ENCODE peak calls at places on chromosomes 7 and 10, in six cellular contexts. One of them, this sample, is unnamed.

GRCh38 chr7:100435401-100436304 is 644 bp downstream of the PPP1R35 start:
- DNase-seq in NCI-H510A: no peak
- DNase-seq in activated CD8-positive, alpha-beta memory T cell treated with anti-CD3 and anti-CD28 coated beads, Interleukin-2, amount 50 U/mL, for 48 hours: peak
- DNase-seq in HTR-8/SVneo: no peak
- DNase-seq in sigmoid colon: peak
- DNase-seq in caudate nucleus: no peak
- DNase-seq in this sample: peak

GRCh38 chr7:27712217-27712616 is 27.7 kb upstream of the TAX1BP1 start:
- DNase-seq in NCI-H510A: no peak
- DNase-seq in activated CD8-positive, alpha-beta memory T cell treated with anti-CD3 and anti-CD28 coated beads, Interleukin-2, amount 50 U/mL, for 48 hours: no peak
- DNase-seq in HTR-8/SVneo: no peak
- DNase-seq in sigmoid colon: no peak
- DNase-seq in caudate nucleus: no peak
- DNase-seq in this sample: no peak

GRCh38 chr10:59688921-59689351 is 20.7 kb downstream of the SLC16A9 start:
- DNase-seq in NCI-H510A: no peak
- DNase-seq in activated CD8-positive, alpha-beta memory T cell treated with anti-CD3 and anti-CD28 coated beads, Interleukin-2, amount 50 U/mL, for 48 hours: no peak
- DNase-seq in HTR-8/SVneo: no peak
- DNase-seq in sigmoid colon: no peak
- DNase-seq in caudate nucleus: no peak
- DNase-seq in this sample: no peak

GRCh38 chr10:112768121-112768520 is 181.9 kb upstream of the TCF7L2 start:
- DNase-seq in NCI-H510A: no peak
- DNase-seq in activated CD8-positive, alpha-beta memory T cell treated with anti-CD3 and anti-CD28 coated beads, Interleukin-2, amount 50 U/mL, for 48 hours: no peak
- DNase-seq in HTR-8/SVneo: no peak
- DNase-seq in sigmoid colon: no peak
- DNase-seq in caudate nucleus: no peak
- DNase-seq in this sample: peak

GRCh38 chr7:88254721-88255120 is 34.9 kb upstream of the SRI start:
- DNase-seq in NCI-H510A: no peak
- DNase-seq in activated CD8-positive, alpha-beta memory T cell treated with anti-CD3 and anti-CD28 coated beads, Interleukin-2, amount 50 U/mL, for 48 hours: no peak
- DNase-seq in HTR-8/SVneo: no peak
- DNase-seq in sigmoid colon: no peak
- DNase-seq in caudate nucleus: no peak
- DNase-seq in this sample: no peak

GRCh38 chr10:48685731-48686130 is 1.1 kb downstream of the WDFY4 start:
- DNase-seq in NCI-H510A: no peak
- DNase-seq in activated CD8-positive, alpha-beta memory T cell treated with anti-CD3 and anti-CD28 coated beads, Interleukin-2, amount 50 U/mL, for 48 hours: no peak
- DNase-seq in HTR-8/SVneo: no peak
- DNase-seq in sigmoid colon: no peak
- DNase-seq in caudate nucleus: no peak
- DNase-seq in this sample: no peak

GRCh38 chr7:51340936-51341335 is 24.3 kb upstream of the COBL start:
- DNase-seq in NCI-H510A: no peak
- DNase-seq in activated CD8-positive, alpha-beta memory T cell treated with anti-CD3 and anti-CD28 coated beads, Interleukin-2, amount 50 U/mL, for 48 hours: no peak
- DNase-seq in HTR-8/SVneo: no peak
- DNase-seq in sigmoid colon: no peak
- DNase-seq in caudate nucleus: no peak
- DNase-seq in this sample: no peak

GRCh38 chr10:70866424-70866823 is 21.9 kb downstream of the PCBD1 start:
- DNase-seq in NCI-H510A: no peak
- DNase-seq in activated CD8-positive, alpha-beta memory T cell treated with anti-CD3 and anti-CD28 coated beads, Interleukin-2, amount 50 U/mL, for 48 hours: no peak
- DNase-seq in HTR-8/SVneo: no peak
- DNase-seq in sigmoid colon: no peak
- DNase-seq in caudate nucleus: no peak
- DNase-seq in this sample: no peak

GRCh38 chr7:103843689-103844480 is 145.6 kb downstream of the RELN start:
- DNase-seq in NCI-H510A: no peak
- DNase-seq in activated CD8-positive, alpha-beta memory T cell treated with anti-CD3 and anti-CD28 coated beads, Interleukin-2, amount 50 U/mL, for 48 hours: no peak
- DNase-seq in HTR-8/SVneo: no peak
- DNase-seq in sigmoid colon: no peak
- DNase-seq in caudate nucleus: no peak
- DNase-seq in this sample: no peak

GRCh38 chr7:88218836-88219605 is 817 bp downstream of the SRI start:
- DNase-seq in NCI-H510A: peak
- DNase-seq in activated CD8-positive, alpha-beta memory T cell treated with anti-CD3 and anti-CD28 coated beads, Interleukin-2, amount 50 U/mL, for 48 hours: peak
- DNase-seq in HTR-8/SVneo: peak
- DNase-seq in sigmoid colon: peak
- DNase-seq in caudate nucleus: no peak
- DNase-seq in this sample: peak

GRCh38 chr10:8056891-8057331 is 2.4 kb downstream of the GATA3 start:
- DNase-seq in NCI-H510A: no peak
- DNase-seq in activated CD8-positive, alpha-beta memory T cell treated with anti-CD3 and anti-CD28 coated beads, Interleukin-2, amount 50 U/mL, for 48 hours: no peak
- DNase-seq in HTR-8/SVneo: no peak
- DNase-seq in sigmoid colon: no peak
- DNase-seq in caudate nucleus: no peak
- DNase-seq in this sample: no peak

GRCh38 chr10:129028425-129028824 is 438.6 kb upstream of the MGMT start:
- DNase-seq in NCI-H510A: no peak
- DNase-seq in activated CD8-positive, alpha-beta memory T cell treated with anti-CD3 and anti-CD28 coated beads, Interleukin-2, amount 50 U/mL, for 48 hours: no peak
- DNase-seq in HTR-8/SVneo: no peak
- DNase-seq in sigmoid colon: no peak
- DNase-seq in caudate nucleus: no peak
- DNase-seq in this sample: no peak

GRCh38 chr10:63268139-63268797 is 135.1 kb downstream of the NRBF2 start:
- DNase-seq in NCI-H510A: no peak
- DNase-seq in activated CD8-positive, alpha-beta memory T cell treated with anti-CD3 and anti-CD28 coated beads, Interleukin-2, amount 50 U/mL, for 48 hours: no peak
- DNase-seq in HTR-8/SVneo: no peak
- DNase-seq in sigmoid colon: no peak
- DNase-seq in caudate nucleus: no peak
- DNase-seq in this sample: no peak

GRCh38 chr7:157602156-157602555 is 265.4 kb downstream of the DNAJB6 start:
- DNase-seq in NCI-H510A: no peak
- DNase-seq in activated CD8-positive, alpha-beta memory T cell treated with anti-CD3 and anti-CD28 coated beads, Interleukin-2, amount 50 U/mL, for 48 hours: no peak
- DNase-seq in HTR-8/SVneo: no peak
- DNase-seq in sigmoid colon: peak
- DNase-seq in caudate nucleus: no peak
- DNase-seq in this sample: no peak

GRCh38 chr7:23377134-23377533 is 78.0 kb downstream of the MALSU1 start:
- DNase-seq in NCI-H510A: no peak
- DNase-seq in activated CD8-positive, alpha-beta memory T cell treated with anti-CD3 and anti-CD28 coated beads, Interleukin-2, amount 50 U/mL, for 48 hours: no peak
- DNase-seq in HTR-8/SVneo: no peak
- DNase-seq in sigmoid colon: no peak
- DNase-seq in caudate nucleus: no peak
- DNase-seq in this sample: no peak

GRCh38 chr7:3922175-3922635 is 621.2 kb downstream of the SDK1 start:
- DNase-seq in NCI-H510A: no peak
- DNase-seq in activated CD8-positive, alpha-beta memory T cell treated with anti-CD3 and anti-CD28 coated beads, Interleukin-2, amount 50 U/mL, for 48 hours: no peak
- DNase-seq in HTR-8/SVneo: peak
- DNase-seq in sigmoid colon: no peak
- DNase-seq in caudate nucleus: no peak
- DNase-seq in this sample: peak

GRCh38 chr10:116470071-116470470 is 42.4 kb downstream of the PNLIPRP3 start:
- DNase-seq in NCI-H510A: no peak
- DNase-seq in activated CD8-positive, alpha-beta memory T cell treated with anti-CD3 and anti-CD28 coated beads, Interleukin-2, amount 50 U/mL, for 48 hours: no peak
- DNase-seq in HTR-8/SVneo: no peak
- DNase-seq in sigmoid colon: no peak
- DNase-seq in caudate nucleus: no peak
- DNase-seq in this sample: no peak

GRCh38 chr10:57807906-57808305 is 459.8 kb downstream of the IPMK start:
- DNase-seq in NCI-H510A: no peak
- DNase-seq in activated CD8-positive, alpha-beta memory T cell treated with anti-CD3 and anti-CD28 coated beads, Interleukin-2, amount 50 U/mL, for 48 hours: no peak
- DNase-seq in HTR-8/SVneo: no peak
- DNase-seq in sigmoid colon: no peak
- DNase-seq in caudate nucleus: no peak
- DNase-seq in this sample: no peak

GRCh38 chr10:102583435-102584417 is 60.6 kb upstream of the TRIM8 start:
- DNase-seq in NCI-H510A: peak
- DNase-seq in activated CD8-positive, alpha-beta memory T cell treated with anti-CD3 and anti-CD28 coated beads, Interleukin-2, amount 50 U/mL, for 48 hours: peak
- DNase-seq in HTR-8/SVneo: peak
- DNase-seq in sigmoid colon: peak
- DNase-seq in caudate nucleus: peak
- DNase-seq in this sample: peak

GRCh38 chr10:3805227-3805790 is 20.3 kb upstream of the KLF6 start:
- DNase-seq in NCI-H510A: no peak
- DNase-seq in activated CD8-positive, alpha-beta memory T cell treated with anti-CD3 and anti-CD28 coated beads, Interleukin-2, amount 50 U/mL, for 48 hours: no peak
- DNase-seq in HTR-8/SVneo: no peak
- DNase-seq in sigmoid colon: no peak
- DNase-seq in caudate nucleus: no peak
- DNase-seq in this sample: peak

GRCh38 chr10:73591935-73592699 is 975 bp upstream of the USP54 start:
- DNase-seq in NCI-H510A: peak
- DNase-seq in activated CD8-positive, alpha-beta memory T cell treated with anti-CD3 and anti-CD28 coated beads, Interleukin-2, amount 50 U/mL, for 48 hours: no peak
- DNase-seq in HTR-8/SVneo: no peak
- DNase-seq in sigmoid colon: peak
- DNase-seq in caudate nucleus: peak
- DNase-seq in this sample: peak

GRCh38 chr10:89591796-89592271 is 53.2 kb downstream of the PANK1 start:
- DNase-seq in NCI-H510A: no peak
- DNase-seq in activated CD8-positive, alpha-beta memory T cell treated with anti-CD3 and anti-CD28 coated beads, Interleukin-2, amount 50 U/mL, for 48 hours: no peak
- DNase-seq in HTR-8/SVneo: no peak
- DNase-seq in sigmoid colon: no peak
- DNase-seq in caudate nucleus: no peak
- DNase-seq in this sample: no peak

GRCh38 chr7:5780801-5781496 is 514 bp downstream of the RNF216 start:
- DNase-seq in NCI-H510A: no peak
- DNase-seq in activated CD8-positive, alpha-beta memory T cell treated with anti-CD3 and anti-CD28 coated beads, Interleukin-2, amount 50 U/mL, for 48 hours: peak
- DNase-seq in HTR-8/SVneo: no peak
- DNase-seq in sigmoid colon: peak
- DNase-seq in caudate nucleus: no peak
- DNase-seq in this sample: peak

GRCh38 chr7:91942312-91942711 is 1.6 kb downstream of the AKAP9 start:
- DNase-seq in NCI-H510A: no peak
- DNase-seq in activated CD8-positive, alpha-beta memory T cell treated with anti-CD3 and anti-CD28 coated beads, Interleukin-2, amount 50 U/mL, for 48 hours: no peak
- DNase-seq in HTR-8/SVneo: no peak
- DNase-seq in sigmoid colon: no peak
- DNase-seq in caudate nucleus: no peak
- DNase-seq in this sample: no peak

GRCh38 chr10:44032216-44032615 is 352.7 kb downstream of the CXCL12 start:
- DNase-seq in NCI-H510A: no peak
- DNase-seq in activated CD8-positive, alpha-beta memory T cell treated with anti-CD3 and anti-CD28 coated beads, Interleukin-2, amount 50 U/mL, for 48 hours: no peak
- DNase-seq in HTR-8/SVneo: no peak
- DNase-seq in sigmoid colon: no peak
- DNase-seq in caudate nucleus: no peak
- DNase-seq in this sample: no peak

GRCh38 chr10:122551450-122551849 is 9.1 kb upstream of the DMBT1 start:
- DNase-seq in NCI-H510A: no peak
- DNase-seq in activated CD8-positive, alpha-beta memory T cell treated with anti-CD3 and anti-CD28 coated beads, Interleukin-2, amount 50 U/mL, for 48 hours: peak
- DNase-seq in HTR-8/SVneo: no peak
- DNase-seq in sigmoid colon: no peak
- DNase-seq in caudate nucleus: no peak
- DNase-seq in this sample: no peak

GRCh38 chr10:49369216-49370162 is 26.4 kb downstream of the DRGX start:
- DNase-seq in NCI-H510A: no peak
- DNase-seq in activated CD8-positive, alpha-beta memory T cell treated with anti-CD3 and anti-CD28 coated beads, Interleukin-2, amount 50 U/mL, for 48 hours: no peak
- DNase-seq in HTR-8/SVneo: no peak
- DNase-seq in sigmoid colon: no peak
- DNase-seq in caudate nucleus: no peak
- DNase-seq in this sample: no peak

GRCh38 chr7:139727151-139727705 is 50.6 kb downstream of the HIPK2 start:
- DNase-seq in NCI-H510A: no peak
- DNase-seq in activated CD8-positive, alpha-beta memory T cell treated with anti-CD3 and anti-CD28 coated beads, Interleukin-2, amount 50 U/mL, for 48 hours: no peak
- DNase-seq in HTR-8/SVneo: no peak
- DNase-seq in sigmoid colon: no peak
- DNase-seq in caudate nucleus: no peak
- DNase-seq in this sample: no peak

GRCh38 chr7:70154521-70155180 is 556.4 kb downstream of the AUTS2 start:
- DNase-seq in NCI-H510A: peak
- DNase-seq in activated CD8-positive, alpha-beta memory T cell treated with anti-CD3 and anti-CD28 coated beads, Interleukin-2, amount 50 U/mL, for 48 hours: no peak
- DNase-seq in HTR-8/SVneo: no peak
- DNase-seq in sigmoid colon: no peak
- DNase-seq in caudate nucleus: no peak
- DNase-seq in this sample: no peak

GRCh38 chr10:121683803-121684202 is 85.6 kb upstream of the FGFR2 start:
- DNase-seq in NCI-H510A: no peak
- DNase-seq in activated CD8-positive, alpha-beta memory T cell treated with anti-CD3 and anti-CD28 coated beads, Interleukin-2, amount 50 U/mL, for 48 hours: no peak
- DNase-seq in HTR-8/SVneo: no peak
- DNase-seq in sigmoid colon: no peak
- DNase-seq in caudate nucleus: no peak
- DNase-seq in this sample: no peak

This sample was measured in AG20443.